ENCODE peak calls at places on chromosome 12, in seven cellular contexts. U, A, K, G, F, O and E are unnamed samples.

GRCh38 chr12:104306943-104307654 is 3.6 kb downstream of the EID3 start:
- DNase-seq in U (no peak), A (no peak), K (no peak), G (no peak), F (no peak), O (no peak), E (no peak)

GRCh38 chr12:132827763-132828703 is 636 bp downstream of the GOLGA3 start:
- DNase-seq in U (peak), A (peak), K (no peak), G (peak), F (peak), O (no peak), E (peak)

GRCh38 chr12:124847113-124847512 is 16.6 kb downstream of the SCARB1 start:
- DNase-seq in U (no peak), A (no peak), K (no peak), G (peak), F (no peak), O (no peak), E (no peak)

GRCh38 chr12:20446836-20447235 is 78.5 kb downstream of the PDE3A start:
- DNase-seq in U (no peak), A (no peak), K (no peak), G (no peak), F (no peak), O (no peak), E (no peak)

GRCh38 chr12:113056631-113057488 is at the start of gene DTX1:
- DNase-seq in U (no peak), A (no peak), K (no peak), G (peak), F (peak), O (no peak), E (no peak)

GRCh38 chr12:62429457-62429856 is 37.2 kb upstream of the MON2 start:
- DNase-seq in U (no peak), A (no peak), K (no peak), G (no peak), F (no peak), O (no peak), E (no peak)

GRCh38 chr12:13289644-13290285 is 93.2 kb downstream of the EMP1 start:
- DNase-seq in U (no peak), A (no peak), K (no peak), G (no peak), F (no peak), O (no peak), E (no peak)

GRCh38 chr12:6843118-6843902 is 2.6 kb downstream of the GNB3 start:
- DNase-seq in U (no peak), A (no peak), K (no peak), G (no peak), F (no peak), O (no peak), E (no peak)

DNA sequence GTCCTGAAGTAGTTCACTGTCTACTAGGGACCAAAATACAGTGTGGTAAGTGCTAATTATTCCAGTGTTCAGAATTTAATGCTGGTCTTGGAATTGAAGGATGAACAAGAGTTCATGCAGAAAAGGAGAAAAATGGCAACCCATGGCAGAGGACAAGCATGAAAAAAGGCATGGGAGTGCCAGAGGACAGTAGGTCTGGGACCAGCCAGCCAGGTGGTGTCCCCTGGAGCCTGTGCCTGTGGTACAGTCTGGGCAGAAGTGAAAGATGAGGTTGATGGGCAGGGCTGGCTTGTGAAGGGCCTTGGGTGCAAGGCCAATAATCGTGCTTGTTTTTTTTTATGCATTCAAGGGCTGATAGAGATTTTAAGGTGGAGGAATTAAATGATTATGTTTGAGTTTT is 21.0 kb downstream of the C12orf75 start:
- DNase-seq in U (no peak), A (no peak), K (no peak), G (no peak), F (no peak), O (no peak), E (no peak)
- H3K27ac ChIP-seq in U (no peak), A (no peak), K (peak), G (no peak), F (no peak), O (no peak), E (no peak)

DNA sequence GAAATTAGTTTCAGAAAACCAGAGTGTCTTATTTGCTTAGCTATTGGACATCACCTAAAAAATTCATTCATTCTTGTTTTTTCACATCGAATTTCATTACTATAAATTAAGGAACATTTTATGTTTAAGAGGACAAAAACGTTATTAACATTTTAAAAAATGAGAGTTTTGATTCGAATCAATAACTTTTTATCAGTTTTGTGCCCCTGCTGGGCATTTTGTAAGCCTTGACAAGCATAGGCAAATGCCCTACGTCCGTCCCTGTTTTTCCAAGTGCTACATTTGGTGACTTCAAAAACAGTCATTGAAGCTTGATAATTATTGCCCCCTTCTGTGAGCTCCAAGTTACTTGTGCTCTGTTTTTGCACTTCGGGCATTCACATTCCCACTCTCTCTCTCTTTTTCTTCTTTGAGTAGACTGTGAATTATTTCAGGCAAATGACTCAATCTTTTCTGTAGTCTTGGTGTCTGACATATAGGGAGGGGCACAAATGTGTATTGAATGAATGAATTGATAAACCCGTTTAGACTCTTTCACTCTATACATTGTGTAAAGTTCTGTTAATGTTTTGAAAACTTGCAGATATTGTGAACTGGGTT is 1.2 kb downstream of the APAF1 start:
- DNase-seq in U (no peak), A (no peak), K (no peak), G (no peak), F (no peak), O (no peak), E (no peak)
- TF ChIP-seq CTCF in U (peak), A (peak), K (no peak), G (no peak), F (peak), O (no peak), E (no peak)

GRCh38 chr12:110782922-110783321 is 40.2 kb upstream of the PPP1CC start:
- DNase-seq in U (no peak), A (no peak), K (no peak), G (no peak), F (no peak), O (no peak), E (no peak)
- H3K27ac ChIP-seq in U (no peak), A (no peak), K (no peak), G (no peak), F (no peak), O (no peak), E (no peak)

GRCh38 chr12:11981174-11981733 is 89.5 kb upstream of the BCL2L14 start:
- DNase-seq in U (no peak), A (no peak), K (no peak), G (no peak), F (no peak), O (no peak), E (no peak)
- TF ChIP-seq CTCF in U (no peak), A (peak), K (no peak), G (no peak), F (no peak), O (no peak), E (no peak)

DNA sequence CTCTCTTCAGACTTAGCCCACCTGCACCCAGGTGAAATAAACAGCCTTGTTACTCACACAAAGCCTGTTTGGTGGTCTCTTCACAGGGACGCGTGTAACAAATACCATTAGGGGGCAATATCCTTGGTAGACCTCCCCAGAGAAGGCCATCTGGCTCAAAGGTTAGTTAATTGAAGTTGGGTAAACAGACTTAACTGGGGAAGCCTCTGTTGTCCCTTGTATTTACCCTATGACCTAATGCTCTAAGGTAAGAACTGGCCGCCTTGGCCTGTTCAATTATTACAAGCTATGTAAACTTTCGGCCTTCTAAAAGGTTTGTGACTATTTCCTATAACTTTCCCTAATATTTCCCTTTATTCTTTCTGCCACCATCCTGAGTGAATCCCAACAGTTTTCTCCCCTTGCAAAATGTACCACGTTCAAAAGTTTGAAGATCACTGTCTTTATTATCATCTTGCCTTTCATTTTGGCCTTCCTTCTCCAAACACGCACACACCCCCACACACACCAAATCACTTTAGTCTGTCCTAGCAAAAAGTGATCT is 15.3 kb upstream of the LYZ start:
- DNase-seq in U (no peak), A (no peak), K (no peak), G (no peak), F (no peak), O (no peak), E (no peak)
- H3K27ac ChIP-seq in U (no peak), A (no peak), K (no peak), G (no peak), F (no peak), O (no peak), E (no peak)

DNA sequence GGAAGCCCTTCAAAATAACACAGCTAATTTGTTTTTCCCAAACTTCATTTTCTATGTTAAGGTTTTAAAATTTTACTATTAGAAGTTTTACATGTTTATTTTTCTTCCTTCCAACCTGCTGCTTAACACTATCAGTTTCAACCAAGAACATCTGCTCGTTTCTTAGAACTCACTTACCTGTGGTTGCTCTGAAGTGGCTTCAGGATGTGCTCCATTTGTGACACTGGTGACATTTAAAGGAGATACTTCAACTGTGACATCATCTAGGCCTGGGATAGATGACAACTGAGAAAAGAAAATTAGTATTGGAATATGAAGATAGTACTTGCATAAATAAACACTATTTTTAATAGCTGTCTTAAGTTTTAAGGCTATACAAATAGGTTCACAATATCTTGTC is 17.9 kb downstream of the WASHC3 start:
- DNase-seq in U (no peak), A (no peak), K (no peak), G (no peak), F (no peak), O (no peak), E (no peak)
- TF ChIP-seq CTCF in U (no peak), A (no peak), K (no peak), G (no peak), F (no peak), O (no peak), E (no peak)

GRCh38 chr12:121600702-121601336 is 20.0 kb upstream of the KDM2B start:
- DNase-seq in U (no peak), A (no peak), K (no peak), G (no peak), F (no peak), O (no peak), E (no peak)
- H3K27ac ChIP-seq in U (no peak), A (no peak), K (no peak), G (no peak), F (no peak), O (no peak), E (no peak)

GRCh38 chr12:119869720-119870119 is 7.4 kb downstream of the CIT start:
- DNase-seq in U (no peak), A (peak), K (peak), G (no peak), F (no peak), O (no peak), E (peak)
- TF ChIP-seq CTCF in U (no peak), A (peak), K (no peak), G (no peak), F (no peak), O (no peak), E (no peak)

GRCh38 chr12:76083761-76084276 is 666 bp downstream of the NAP1L1 start:
- DNase-seq in U (peak), A (peak), K (peak), G (peak), F (peak), O (peak), E (peak)

GRCh38 chr12:76081909-76082308 is 2.6 kb downstream of the NAP1L1 start:
- DNase-seq in U (no peak), A (no peak), K (no peak), G (no peak), F (no peak), O (no peak), E (no peak)

GRCh38 chr12:76083246-76083735 is 1.2 kb downstream of the NAP1L1 start:
- DNase-seq in U (no peak), A (no peak), K (no peak), G (no peak), F (no peak), O (no peak), E (no peak)

GRCh38 chr12:76084277-76085158 is at the start of gene NAP1L1:
- DNase-seq in U (peak), A (peak), K (peak), G (peak), F (peak), O (peak), E (peak)

GRCh38 chr12:76085159-76085868 is 829 bp upstream of the NAP1L1 start:
- DNase-seq in U (no peak), A (peak), K (no peak), G (no peak), F (no peak), O (no peak), E (no peak)
- H3K27ac ChIP-seq in U (peak), A (peak), K (peak), G (peak), F (peak), O (peak), E (peak)